ENCODE peak calls at places on chromosomes 11 and 22, in eight cellular contexts. N is Calu3; V is NCI-H2081; H is neural progenitor cell; K is islet precursor cell; U is foreskin keratinocyte; J is activated CD4-positive, CD25-positive, alpha-beta regulatory T cell treated with anti-CD3 and anti-CD28 coated beads, Interleukin-2, amount 50 U/mL, for 16 hours; Q is Peyer's patch. T is an unnamed sample.

GRCh38 chr11:68312117-68312779 is at the start of gene LRP5:
- DNase-seq in K (no peak), H (peak), N (peak), Q (no peak), V (peak), U (no peak), J (no peak), T (no peak)

GRCh38 chr11:80831374-80831773 is 1390.5 kb upstream of the TENM4 start:
- DNase-seq in U (peak), J (no peak), K (no peak), H (no peak), V (no peak), N (no peak), Q (no peak), T (no peak)

GRCh38 chr11:101008961-101009684 is 120.5 kb downstream of the PGR start:
- DNase-seq in J (no peak), U (no peak), Q (no peak), V (no peak), N (no peak), H (no peak), K (no peak), T (no peak)

GRCh38 chr11:120215634-120216033 is 4.8 kb downstream of the OAF start:
- DNase-seq in V (no peak), U (no peak), K (peak), H (no peak), N (no peak), Q (peak), J (no peak), T (no peak)

GRCh38 chr11:78080818-78081495 is 1.3 kb upstream of the NDUFC2 start:
- DNase-seq in N (peak), U (no peak), K (peak), J (no peak), V (no peak), H (no peak), Q (no peak), T (no peak)

GRCh38 chr11:126339073-126339865 is 16.2 kb upstream of the ST3GAL4 start:
- DNase-seq in Q (no peak), H (no peak), J (no peak), V (no peak), N (no peak), U (no peak), K (no peak), T (no peak)

GRCh38 chr11:69192282-69192681 is 36.5 kb downstream of the SMIM38 start:
- DNase-seq in K (no peak), U (no peak), N (no peak), H (no peak), V (no peak), J (no peak), Q (no peak), T (no peak)

GRCh38 chr22:31088233-31088986 is 7.3 kb downstream of the SMTN start:
- DNase-seq in K (peak), H (no peak), J (no peak), Q (no peak), N (no peak), U (no peak), V (no peak), T (no peak)

GRCh38 chr11:83220279-83220678 is 26.8 kb downstream of the ANKRD42 start:
- DNase-seq in H (peak), N (peak), Q (no peak), U (no peak), V (no peak), K (no peak), J (no peak), T (peak)

GRCh38 chr11:8871283-8871775 is 39.7 kb upstream of the AKIP1 start:
- DNase-seq in U (no peak), V (peak), N (peak), K (no peak), Q (no peak), J (no peak), H (peak), T (peak)

GRCh38 chr11:13140028-13140870 is 131.1 kb downstream of the RASSF10 start:
- DNase-seq in V (no peak), J (no peak), Q (no peak), U (peak), N (peak), K (peak), H (no peak), T (no peak)

GRCh38 chr11:123239371-123240150 is 44.5 kb upstream of the CLMP start:
- DNase-seq in U (no peak), Q (no peak), H (no peak), J (no peak), N (no peak), V (no peak), K (peak), T (no peak)

GRCh38 chr22:35684270-35684700 is 33.4 kb upstream of the APOL5 start:
- DNase-seq in V (no peak), H (peak), J (no peak), N (peak), Q (no peak), U (no peak), K (no peak), T (no peak)

GRCh38 chr11:105215528-105215927 is 76.0 kb upstream of the CARD18 start:
- DNase-seq in V (no peak), Q (no peak), N (no peak), U (no peak), K (no peak), J (no peak), H (no peak), T (no peak)

GRCh38 chr22:32700186-32700882 is 101.2 kb upstream of the TIMP3 start:
- DNase-seq in U (no peak), N (no peak), K (peak), Q (no peak), J (no peak), V (no peak), H (peak), T (peak)

GRCh38 chr11:438101-438844 is 3.5 kb downstream of the ANO9 start:
- DNase-seq in K (no peak), V (no peak), H (no peak), Q (no peak), U (no peak), J (no peak), N (no peak), T (no peak)

GRCh38 chr11:115695677-115696451 is 191.6 kb upstream of the CADM1 start:
- DNase-seq in Q (no peak), J (no peak), K (no peak), H (peak), U (no peak), N (no peak), V (no peak), T (no peak)

GRCh38 chr11:48017105-48017874 is 36.9 kb downstream of the PTPRJ start:
- DNase-seq in N (no peak), H (no peak), J (no peak), V (no peak), Q (no peak), U (no peak), K (no peak), T (no peak)

GRCh38 chr11:67279589-67280340 is 9.3 kb upstream of the ANKRD13D start:
- DNase-seq in U (no peak), H (no peak), Q (no peak), N (no peak), K (no peak), V (no peak), J (no peak), T (no peak)

GRCh38 chr11:23875407-23875950 is 621.4 kb upstream of the LUZP2 start:
- DNase-seq in N (no peak), K (no peak), Q (no peak), U (no peak), J (no peak), H (no peak), V (no peak), T (no peak)

GRCh38 chr11:18046116-18046777 is at the start of gene TPH1:
- DNase-seq in H (peak), N (peak), K (peak), Q (no peak), U (peak), J (no peak), V (no peak), T (peak)

GRCh38 chr11:9693801-9694553 is 30.1 kb downstream of the SWAP70 start:
- DNase-seq in N (no peak), J (no peak), V (no peak), K (no peak), H (no peak), U (peak), Q (no peak), T (no peak)

GRCh38 chr11:27392715-27393114 is 29.7 kb upstream of the CCDC34 start:
- DNase-seq in H (peak), K (no peak), N (no peak), U (no peak), J (no peak), Q (no peak), V (no peak), T (peak)